ENCODE peak calls at places on chromosomes 11 and 22, in nine cellular contexts. G, O, Y, M, A, E, N, W and X are unnamed samples.

GRCh38 chr11:120399312-120399711 is 63.1 kb downstream of the ARHGEF12 start:
- DNase-seq in W (no peak), A (no peak), Y (no peak), E (no peak), M (no peak), N (no peak), G (no peak), O (no peak), X (no peak)

GRCh38 chr11:3148990-3149851 is 15.9 kb downstream of the OSBPL5 start:
- DNase-seq in W (no peak), M (no peak), A (no peak), G (no peak), E (no peak), N (no peak), O (no peak), Y (no peak), X (no peak)

GRCh38 chr22:40407831-40408717 is 37.7 kb downstream of the SGSM3 start:
- DNase-seq in Y (no peak), M (no peak), A (no peak), O (peak; percentile 6), E (no peak), G (no peak), W (no peak), N (no peak), X (peak; percentile 82)

GRCh38 chr11:43504316-43504950 is 145.7 kb downstream of the TTC17 start:
- DNase-seq in E (peak; percentile 11), Y (peak; percentile 56), N (no peak), W (no peak), A (peak; percentile 35), G (peak; percentile 20), M (no peak), O (no peak), X (no peak)

GRCh38 chr22:38310518-38311330 is 6.5 kb downstream of the CSNK1E start:
- DNase-seq in G (no peak), Y (no peak), O (no peak), M (no peak), N (no peak), A (no peak), E (peak; percentile 29), W (no peak), X (no peak)

GRCh38 chr11:72609451-72609850 is 64.8 kb downstream of the PDE2A start:
- DNase-seq in N (no peak), Y (no peak), A (no peak), W (no peak), O (no peak), M (no peak), E (no peak), G (no peak), X (no peak)

GRCh38 chr11:71251761-71252433 is 480 bp downstream of the SHANK2 start:
- DNase-seq in G (peak; percentile 78), M (no peak), A (peak; percentile 69), O (no peak), N (no peak), Y (no peak), E (no peak), W (peak; percentile 90), X (no peak)

GRCh38 chr11:8867856-8868705 is 42.9 kb upstream of the AKIP1 start:
- DNase-seq in W (no peak), Y (peak; percentile 61), G (no peak), N (no peak), O (no peak), E (peak; percentile 89), M (no peak), A (no peak), X (no peak)

GRCh38 chr22:48968201-48968959 is 859.3 kb downstream of the BRD1 start:
- DNase-seq in M (no peak), Y (no peak), A (peak; percentile 30), O (no peak), E (no peak), N (no peak), G (peak; percentile 50), W (no peak), X (peak; percentile 74)

GRCh38 chr11:86458294-86459001 is 83.8 kb downstream of the CCDC81 start:
- DNase-seq in W (no peak), G (no peak), Y (no peak), O (no peak), M (no peak), A (no peak), E (peak; percentile 40), N (no peak), X (no peak)

GRCh38 chr11:43806976-43807375 is 73.7 kb upstream of the ALKBH3 start:
- DNase-seq in G (no peak), N (no peak), O (no peak), A (no peak), E (no peak), W (no peak), M (no peak), Y (no peak), X (no peak)

GRCh38 chr22:42321908-42322561 is 51.6 kb upstream of the TCF20 start:
- DNase-seq in Y (peak; percentile 14), O (no peak), G (no peak), A (no peak), N (no peak), W (no peak), M (no peak), E (no peak), X (no peak)

GRCh38 chr11:73974611-73975478 is 7.8 kb downstream of the UCP2 start:
- DNase-seq in O (no peak), N (no peak), W (no peak), M (no peak), A (no peak), G (no peak), E (no peak), Y (no peak), X (no peak)

GRCh38 chr11:2573240-2574042 is 126.4 kb downstream of the KCNQ1OT1 start:
- DNase-seq in W (no peak), Y (no peak), N (no peak), G (no peak), M (peak; percentile 10), E (no peak), O (no peak), A (no peak), X (no peak)

GRCh38 chr11:44002191-44003093 is 45.3 kb upstream of the ACCSL start:
- DNase-seq in E (no peak), W (no peak), N (no peak), A (no peak), Y (no peak), O (no peak), M (peak; percentile 12), G (no peak), X (peak; percentile 73)

GRCh38 chr11:17548444-17548843 is 1.4 kb downstream of the OTOG start:
- DNase-seq in O (no peak), Y (no peak), M (no peak), N (no peak), W (no peak), E (no peak), A (no peak), G (no peak), X (no peak)
- TF ChIP-seq CTCF in O (no peak), Y (peak; percentile 25), M (no peak), N (no peak), W (no peak), E (no peak), A (no peak), G (peak; percentile 44), X (no peak)

GRCh38 chr11:11421509-11421908 is 68.5 kb upstream of the CSNK2A3 start:
- DNase-seq in G (no peak), M (no peak), E (no peak), W (no peak), N (no peak), A (no peak), O (no peak), Y (no peak), X (no peak)
- TF ChIP-seq CTCF in G (no peak), M (no peak), E (no peak), W (no peak), N (no peak), A (no peak), O (no peak), Y (no peak), X (no peak)

GRCh38 chr11:62201376-62201775 is 7.1 kb upstream of the SCGB2A1 start:
- DNase-seq in E (no peak), G (no peak), M (no peak), N (no peak), Y (no peak), O (no peak), A (no peak), W (no peak), X (no peak)

GRCh38 chr11:62190011-62190410 is at the start of gene SCGB1D1:
- DNase-seq in G (no peak), N (no peak), A (no peak), M (no peak), W (no peak), O (no peak), E (no peak), Y (no peak), X (no peak)

GRCh38 chr11:62193954-62194353 is 3.9 kb downstream of the SCGB1D1 start:
- DNase-seq in Y (peak; percentile 11), M (no peak), W (no peak), A (peak; percentile 39), G (peak; percentile 54), E (no peak), N (no peak), O (no peak), X (no peak)

DNA sequence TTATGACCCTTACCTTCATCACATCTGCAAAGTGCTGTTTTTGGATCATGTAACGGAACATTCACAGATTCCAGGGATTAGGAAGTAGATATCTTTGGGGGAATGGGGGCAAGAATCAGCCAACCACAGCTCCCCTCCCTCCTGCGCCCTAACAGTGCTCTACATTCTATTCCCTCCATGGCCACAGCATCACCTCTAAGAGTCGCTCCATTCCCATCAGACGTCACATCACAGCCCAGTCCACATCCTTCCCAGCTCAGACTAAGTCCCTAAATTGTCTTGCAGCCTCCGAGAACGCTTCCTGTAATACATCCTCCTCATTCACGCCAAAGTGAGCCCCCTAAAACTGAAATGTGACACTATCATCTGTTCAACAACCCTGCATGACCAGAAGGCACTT is 5.9 kb downstream of the SCGB1D1 start:
- DNase-seq in N (no peak), G (no peak), O (no peak), E (no peak), W (no peak), A (no peak), Y (no peak), M (no peak), X (no peak)
- TF ChIP-seq CTCF in N (no peak), G (no peak), O (no peak), E (no peak), W (no peak), A (no peak), Y (no peak), M (no peak), X (no peak)

GRCh38 chr11:29957406-29957805 is 59.4 kb downstream of the KCNA4 start:
- DNase-seq in M (no peak), O (no peak), Y (no peak), E (no peak), G (no peak), W (no peak), A (no peak), N (no peak), X (no peak)

GRCh38 chr11:29963068-29963467 is 53.8 kb downstream of the KCNA4 start:
- DNase-seq in G (no peak), Y (no peak), A (no peak), M (no peak), E (no peak), W (no peak), O (no peak), N (no peak), X (no peak)

GRCh38 chr11:29963796-29964195 is 53.0 kb downstream of the KCNA4 start:
- DNase-seq in N (no peak), Y (no peak), O (no peak), E (no peak), A (no peak), M (no peak), W (no peak), G (no peak), X (no peak)

GRCh38 chr11:29959488-29959887 is 57.3 kb downstream of the KCNA4 start:
- DNase-seq in N (no peak), G (no peak), A (no peak), M (no peak), Y (no peak), O (no peak), W (no peak), E (no peak), X (no peak)

GRCh38 chr11:29962243-29962642 is 54.6 kb downstream of the KCNA4 start:
- DNase-seq in Y (no peak), N (no peak), M (no peak), W (no peak), O (no peak), G (no peak), E (no peak), A (peak; percentile 30), X (no peak)
- TF ChIP-seq CTCF in Y (no peak), N (no peak), M (no peak), W (no peak), O (no peak), G (peak; percentile 54), E (peak; percentile 23), A (peak; percentile 76), X (peak; percentile 16)